ENCODE peak calls at places on chromosomes 12 and 14, in seven cellular contexts. U, Z, B, S, H, E and F are unnamed samples.

GRCh38 chr12:43988838-43989560 is 153.1 kb downstream of the TMEM117 start:
- DNase-seq in U (peak; percentile 55), Z (no peak), B (no peak), S (no peak), H (no peak), E (no peak), F (no peak)

GRCh38 chr12:57757771-57758170 is 2.9 kb downstream of the MARCHF9 start:
- DNase-seq in U (no peak), Z (no peak), B (no peak), S (no peak), H (no peak), E (no peak), F (no peak)

GRCh38 chr14:80787876-80788275 is 153.7 kb downstream of the CEP128 start:
- DNase-seq in U (no peak), Z (no peak), B (no peak), S (no peak), H (no peak), E (no peak), F (no peak)

GRCh38 chr12:47867496-47867941 is 37.3 kb downstream of the VDR start:
- DNase-seq in U (peak; percentile 96), Z (no peak), B (no peak), S (peak; percentile 37), H (no peak), E (no peak), F (no peak)

GRCh38 chr14:87869619-87870583 is 123.1 kb downstream of the GALC start:
- DNase-seq in U (peak; percentile 36), Z (no peak), B (no peak), S (no peak), H (no peak), E (no peak), F (no peak)

GRCh38 chr14:41609704-41610183 is 3.1 kb downstream of the LRFN5 start:
- DNase-seq in U (peak; percentile 58), Z (no peak), B (no peak), S (peak; percentile 39), H (no peak), E (peak; percentile 86), F (no peak)

GRCh38 chr12:6434205-6435180 is 10.3 kb upstream of the CD27 start:
- DNase-seq in U (no peak), Z (no peak), B (no peak), S (no peak), H (no peak), E (no peak), F (no peak)

GRCh38 chr12:110908377-110909136 is 11.8 kb downstream of the MYL2 start:
- DNase-seq in U (no peak), Z (no peak), B (no peak), S (no peak), H (no peak), E (no peak), F (no peak)

GRCh38 chr14:59098377-59098776 is 90.1 kb upstream of the DAAM1 start:
- DNase-seq in U (peak; percentile 98), Z (no peak), B (no peak), S (peak; percentile 85), H (no peak), E (no peak), F (no peak)

GRCh38 chr12:116402163-116402939 is 124.9 kb upstream of the MED13L start:
- DNase-seq in U (no peak), Z (no peak), B (no peak), S (no peak), H (no peak), E (no peak), F (no peak)

GRCh38 chr14:58605465-58605864 is 32.3 kb upstream of the DACT1 start:
- DNase-seq in U (no peak), Z (no peak), B (no peak), S (no peak), H (no peak), E (no peak), F (no peak)

GRCh38 chr14:62077676-62078261 is 315.5 kb downstream of the SNAPC1 start:
- DNase-seq in U (no peak), Z (no peak), B (no peak), S (no peak), H (no peak), E (no peak), F (no peak)

GRCh38 chr14:36068777-36069534 is 107.6 kb downstream of the PTCSC3 start:
- DNase-seq in U (peak; percentile 21), Z (no peak), B (no peak), S (peak; percentile 13), H (no peak), E (no peak), F (no peak)

GRCh38 chr14:54981698-54982097 is 45.2 kb downstream of the WDHD1 start:
- DNase-seq in U (peak; percentile 22), Z (no peak), B (no peak), S (peak; percentile 13), H (no peak), E (no peak), F (no peak)

GRCh38 chr12:113247123-113248045 is 26.1 kb downstream of the TPCN1 start:
- DNase-seq in U (peak; percentile 68), Z (peak; percentile 51), B (no peak), S (no peak), H (no peak), E (no peak), F (no peak)

GRCh38 chr12:110546339-110546738 is 36.8 kb downstream of the PPTC7 start:
- DNase-seq in U (peak; percentile 94), Z (no peak), B (peak; percentile 24), S (peak; percentile 28), H (no peak), E (no peak), F (no peak)

GRCh38 chr14:35406811-35407630 is 2.5 kb upstream of the NFKBIA start:
- DNase-seq in U (peak; percentile 74), Z (peak; percentile 64), B (no peak), S (peak; percentile 73), H (peak; percentile 56), E (no peak), F (no peak)

GRCh38 chr14:96584199-96584906 is 82.2 kb downstream of the PAPOLA start:
- DNase-seq in U (no peak), Z (peak; percentile 46), B (no peak), S (peak; percentile 62), H (peak; percentile 33), E (peak; percentile 64), F (peak; percentile 27)

DNA sequence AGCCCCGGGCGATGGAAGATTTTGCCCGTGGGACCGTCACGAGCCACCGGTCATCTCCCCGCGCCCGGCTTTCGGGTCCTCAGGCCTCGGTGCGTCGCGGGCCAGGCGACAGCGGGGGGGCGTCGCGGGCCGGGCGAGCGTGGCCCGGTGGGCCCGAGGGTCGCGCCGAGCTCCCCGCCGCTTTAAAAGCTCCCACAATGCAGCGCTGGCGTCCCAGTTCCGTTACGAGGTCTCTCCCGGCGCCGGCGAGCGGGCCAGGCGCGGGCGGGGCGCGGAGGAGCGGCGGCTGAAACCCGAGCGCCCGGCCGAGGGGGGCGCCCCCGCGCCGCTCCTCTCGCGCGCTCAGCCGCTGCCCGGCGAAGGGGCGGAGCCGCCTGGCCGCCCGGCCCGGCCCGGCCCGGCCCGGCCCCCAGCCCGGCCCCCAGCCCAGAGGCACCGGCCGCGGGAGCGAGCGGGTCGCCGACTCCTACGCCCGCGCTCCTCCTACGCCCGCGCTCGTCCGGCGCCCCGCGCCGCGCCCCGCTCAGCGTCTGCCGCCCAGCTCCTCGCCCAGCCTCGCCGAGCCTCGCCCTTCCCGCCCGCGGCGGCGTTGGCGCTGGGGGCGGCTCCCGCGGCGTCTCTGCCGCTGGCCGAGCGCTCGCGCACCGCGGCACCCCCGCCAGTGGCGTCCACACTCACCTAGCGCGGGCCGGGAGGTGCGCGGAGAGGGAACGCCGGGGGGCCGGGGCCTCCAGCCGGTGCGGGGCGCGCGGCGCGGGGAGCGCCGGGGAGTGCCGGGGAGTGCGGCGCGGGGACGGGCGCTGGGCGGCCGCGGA is at the start of gene RASSF8:
- DNase-seq in U (peak; percentile 72), Z (peak; percentile 77), B (peak; percentile 48), S (peak; percentile 62), H (no peak), E (peak; percentile 66), F (peak; percentile 62)
- TF ChIP-seq POLR2A in U (peak; percentile 65), Z (no peak), B (peak; percentile 90), S (peak; percentile 22), H (no peak), E (no peak), F (no peak)

GRCh38 chr12:15495742-15496141 is 173.4 kb downstream of the PTPRO start:
- DNase-seq in U (no peak), Z (no peak), B (no peak), S (no peak), H (no peak), E (no peak), F (no peak)

GRCh38 chr12:15494329-15495046 is 172.2 kb downstream of the PTPRO start:
- DNase-seq in U (no peak), Z (no peak), B (no peak), S (no peak), H (no peak), E (no peak), F (no peak)

GRCh38 chr12:15497621-15498285 is 175.4 kb downstream of the PTPRO start:
- DNase-seq in U (no peak), Z (no peak), B (no peak), S (no peak), H (no peak), E (no peak), F (no peak)

DNA sequence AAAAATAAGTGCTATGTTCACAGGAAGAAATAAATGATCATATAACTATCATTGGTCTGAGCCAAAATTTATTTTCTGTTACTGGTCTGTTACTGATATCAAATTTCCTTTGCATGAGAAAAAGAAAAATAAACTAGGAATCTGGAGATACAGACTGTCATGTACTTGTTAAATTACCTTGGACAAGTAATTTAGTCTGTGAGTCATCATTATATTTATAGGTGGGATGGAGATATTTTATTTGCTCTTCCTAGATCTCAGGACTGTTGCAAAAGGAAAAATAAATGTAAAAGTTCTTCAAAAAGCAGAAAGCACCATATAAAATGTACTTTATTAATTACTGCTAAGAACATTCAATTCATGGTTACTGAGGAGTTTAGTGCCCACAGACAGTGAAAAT is 174.4 kb downstream of the PTPRO start:
- DNase-seq in U (no peak), Z (no peak), B (no peak), S (no peak), H (no peak), E (no peak), F (no peak)
- H3K27ac ChIP-seq in U (no peak overlapping the region), Z (no peak overlapping the region), B (no peak overlapping the region), S (no peak overlapping the region), H (no peak overlapping the region), E (no peak overlapping the region), F (no peak overlapping the region)

DNA sequence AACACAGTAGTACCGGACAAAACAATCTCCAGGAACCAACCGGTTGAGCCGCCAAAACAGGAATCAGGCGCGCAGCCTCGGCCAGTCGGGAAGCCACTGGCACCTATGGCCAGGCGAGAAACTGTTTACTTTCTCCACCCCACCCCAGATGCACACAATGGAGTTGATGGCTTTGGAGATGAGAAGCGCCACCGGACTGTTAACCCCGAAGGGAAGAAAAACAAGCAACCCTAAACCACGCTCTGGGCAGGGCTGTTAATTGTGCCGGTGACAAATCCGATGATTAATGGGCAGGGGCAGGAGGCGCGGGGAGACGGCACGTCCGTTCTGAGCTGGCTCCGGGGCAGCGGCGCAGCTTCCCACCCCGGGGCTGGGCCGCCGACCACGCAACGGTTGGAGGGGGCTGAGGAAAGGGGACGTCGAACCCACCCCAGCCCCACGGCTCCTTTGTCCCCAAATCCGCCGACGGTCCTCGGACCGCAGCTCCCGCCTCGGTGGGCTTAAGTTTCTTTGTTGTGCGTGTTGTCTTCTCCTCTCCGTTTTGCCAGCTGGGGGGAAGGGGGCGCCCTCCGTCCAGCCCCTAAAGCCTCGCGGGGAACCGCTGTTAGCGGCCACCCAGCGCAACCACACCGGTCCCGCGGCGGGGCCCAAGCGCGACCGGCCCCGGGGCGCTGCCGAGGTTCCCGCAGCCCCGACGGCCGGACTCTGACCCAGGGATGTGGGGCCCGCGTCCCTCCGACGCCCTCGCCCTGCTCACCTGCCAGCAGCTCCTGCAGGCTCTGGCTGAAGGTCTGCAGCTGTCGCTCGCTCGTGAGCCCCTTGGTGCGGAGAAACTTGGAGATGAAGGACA is 790 bp downstream of the BTG1 start:
- DNase-seq in U (peak; percentile 52), Z (peak; percentile 65), B (peak; percentile 33), S (peak; percentile 44), H (no peak), E (peak; percentile 46), F (peak; percentile 71)
- TF ChIP-seq POLR2A in U (no peak), Z (peak; percentile 11), B (no peak), S (peak; percentile 9), H (no peak), E (no peak), F (peak; percentile 42)

GRCh38 chr14:23077962-23078361 is 17.0 kb downstream of the ACIN1 start:
- DNase-seq in U (no peak), Z (no peak), B (no peak), S (no peak), H (no peak), E (no peak), F (no peak)
- H3K27ac ChIP-seq in U (peak overlapping the region; percentile 90), Z (no peak overlapping the region), B (peak overlapping the region; percentile 71), S (peak overlapping the region; percentile 71), H (peak overlapping the region; percentile 46), E (peak overlapping the region; percentile 19), F (peak overlapping the region; percentile 38)